ENCODE peak calls at places on chromosomes 3 and 15, in seven cellular contexts. One of them, this sample, is unnamed.

GRCh38 chr3:142993958-142994442 is 7.4 kb upstream of the U2SURP start:
- DNase-seq in HEK293T: peak
- DNase-seq in HCT116: peak
- DNase-seq in HepG2: peak
- DNase-seq in H1: peak
- DNase-seq in GM12878: no peak
- DNase-seq in K562: peak
- DNase-seq in this sample: peak

GRCh38 chr3:32406481-32407408 is 15.1 kb downstream of the CMTM7 start:
- DNase-seq in HEK293T: no peak
- DNase-seq in HCT116: no peak
- DNase-seq in HepG2: no peak
- DNase-seq in H1: no peak
- DNase-seq in GM12878: no peak
- DNase-seq in K562: no peak
- DNase-seq in this sample: no peak

GRCh38 chr3:127629462-127630403 is 748 bp downstream of the PODXL2 start:
- DNase-seq in HEK293T: peak
- DNase-seq in HCT116: no peak
- DNase-seq in HepG2: no peak
- DNase-seq in H1: no peak
- DNase-seq in GM12878: no peak
- DNase-seq in K562: peak
- DNase-seq in this sample: no peak

GRCh38 chr3:15324335-15324734 is 8.1 kb downstream of the SH3BP5 start:
- DNase-seq in HEK293T: no peak
- DNase-seq in HCT116: no peak
- DNase-seq in HepG2: no peak
- DNase-seq in H1: no peak
- DNase-seq in GM12878: no peak
- DNase-seq in K562: no peak
- DNase-seq in this sample: no peak

GRCh38 chr3:36373084-36373483 is 7.2 kb upstream of the STAC start:
- DNase-seq in HEK293T: no peak
- DNase-seq in HCT116: no peak
- DNase-seq in HepG2: no peak
- DNase-seq in H1: no peak
- DNase-seq in GM12878: no peak
- DNase-seq in K562: no peak
- DNase-seq in this sample: no peak

GRCh38 chr3:119330181-119330580 is 36.0 kb downstream of the ARHGAP31 start:
- DNase-seq in HEK293T: no peak
- DNase-seq in HCT116: no peak
- DNase-seq in HepG2: no peak
- DNase-seq in H1: no peak
- DNase-seq in GM12878: no peak
- DNase-seq in K562: no peak
- DNase-seq in this sample: no peak

GRCh38 chr3:196868297-196868661 is 559 bp downstream of the SENP5 start:
- DNase-seq in HEK293T: peak
- DNase-seq in HCT116: no peak
- DNase-seq in HepG2: peak
- DNase-seq in H1: no peak
- DNase-seq in GM12878: no peak
- DNase-seq in K562: peak
- DNase-seq in this sample: peak

GRCh38 chr3:143677420-143677819 is 170.8 kb downstream of the SLC9A9 start:
- DNase-seq in HEK293T: no peak
- DNase-seq in HCT116: no peak
- DNase-seq in HepG2: no peak
- DNase-seq in H1: no peak
- DNase-seq in GM12878: no peak
- DNase-seq in K562: no peak
- DNase-seq in this sample: no peak

GRCh38 chr15:28098766-28099554 is at the start of gene OCA2:
- DNase-seq in HEK293T: peak
- DNase-seq in HCT116: no peak
- DNase-seq in HepG2: peak
- DNase-seq in H1: peak
- DNase-seq in GM12878: no peak
- DNase-seq in K562: peak
- DNase-seq in this sample: peak

GRCh38 chr3:13053915-13054704 is 19.1 kb downstream of the IQSEC1 start:
- DNase-seq in HEK293T: no peak
- DNase-seq in HCT116: no peak
- DNase-seq in HepG2: no peak
- DNase-seq in H1: no peak
- DNase-seq in GM12878: no peak
- DNase-seq in K562: no peak
- DNase-seq in this sample: no peak

GRCh38 chr3:33940736-33941135 is 142.3 kb downstream of the PDCD6IP start:
- DNase-seq in HEK293T: no peak
- DNase-seq in HCT116: no peak
- DNase-seq in HepG2: no peak
- DNase-seq in H1: no peak
- DNase-seq in GM12878: no peak
- DNase-seq in K562: no peak
- DNase-seq in this sample: no peak

GRCh38 chr15:41647269-41647668 is 12.9 kb upstream of the MGA start:
- DNase-seq in HEK293T: no peak
- DNase-seq in HCT116: no peak
- DNase-seq in HepG2: no peak
- DNase-seq in H1: no peak
- DNase-seq in GM12878: no peak
- DNase-seq in K562: no peak
- DNase-seq in this sample: no peak

GRCh38 chr3:22922317-22922716 is 280.8 kb upstream of the UBE2E2 start:
- DNase-seq in HEK293T: no peak
- DNase-seq in HCT116: no peak
- DNase-seq in HepG2: no peak
- DNase-seq in H1: no peak
- DNase-seq in GM12878: no peak
- DNase-seq in K562: no peak
- DNase-seq in this sample: no peak

GRCh38 chr3:140493271-140493670 is 184.6 kb upstream of the TRIM42 start:
- DNase-seq in HEK293T: no peak
- DNase-seq in HCT116: no peak
- DNase-seq in HepG2: no peak
- DNase-seq in H1: no peak
- DNase-seq in GM12878: no peak
- DNase-seq in K562: no peak
- DNase-seq in this sample: no peak

GRCh38 chr3:195003006-195003892 is 267.7 kb downstream of the XXYLT1 start:
- DNase-seq in HEK293T: no peak
- DNase-seq in HCT116: no peak
- DNase-seq in HepG2: no peak
- DNase-seq in H1: peak
- DNase-seq in GM12878: no peak
- DNase-seq in K562: no peak
- DNase-seq in this sample: no peak

DNA sequence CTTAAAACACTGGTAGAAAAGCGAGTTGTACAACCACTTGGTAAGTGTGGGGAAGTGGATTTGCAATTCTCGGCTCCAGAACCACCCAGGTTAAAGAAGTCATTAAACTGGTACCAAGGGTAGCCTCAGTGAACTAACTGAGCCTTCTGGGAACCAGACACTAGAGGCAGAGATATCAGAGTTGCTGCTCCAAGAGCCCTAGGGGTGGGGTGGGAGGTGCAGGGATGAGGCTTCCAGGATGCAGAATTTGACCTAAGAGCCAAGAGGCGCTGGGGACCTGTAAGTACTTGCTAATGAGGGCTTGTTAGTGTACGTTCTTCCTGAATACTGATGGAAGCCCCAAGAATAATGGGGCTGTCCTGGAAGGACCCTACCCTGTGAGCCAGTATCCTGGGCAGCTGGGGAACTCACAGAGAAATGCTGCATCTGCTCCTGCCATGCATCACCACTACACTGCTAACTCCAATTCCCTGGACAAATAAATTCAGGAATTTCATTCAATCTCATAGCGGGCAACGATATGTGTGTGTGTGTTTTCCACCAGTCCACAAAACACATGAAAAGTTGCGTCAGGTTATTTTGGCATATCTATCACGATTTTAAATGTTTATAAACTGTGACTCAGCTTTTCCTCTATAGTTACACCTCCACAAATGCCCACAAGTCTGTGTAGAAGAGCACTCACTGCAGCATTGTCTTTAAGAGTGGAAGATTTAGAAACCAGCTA is 23.8 kb downstream of the STIMATE start:
- DNase-seq in HEK293T: no peak
- DNase-seq in HCT116: no peak
- DNase-seq in HepG2: no peak
- DNase-seq in H1: no peak
- DNase-seq in GM12878: no peak
- DNase-seq in K562: peak
- DNase-seq in this sample: no peak
- TF ChIP-seq SP1 in HEK293T: no peak
- TF ChIP-seq SP1 in HCT116: no peak
- TF ChIP-seq SP1 in HepG2: no peak
- TF ChIP-seq SP1 in H1: no peak
- TF ChIP-seq SP1 in GM12878: no peak
- TF ChIP-seq SP1 in K562: no peak
- TF ChIP-seq SP1 in this sample: no peak

GRCh38 chr15:70917955-70918354 is 25.3 kb downstream of the LRRC49 start:
- DNase-seq in HEK293T: no peak
- DNase-seq in HCT116: no peak
- DNase-seq in HepG2: no peak
- DNase-seq in H1: no peak
- DNase-seq in GM12878: no peak
- DNase-seq in K562: no peak
- DNase-seq in this sample: no peak

GRCh38 chr15:70916531-70916930 is 23.9 kb downstream of the LRRC49 start:
- DNase-seq in HEK293T: no peak
- DNase-seq in HCT116: no peak
- DNase-seq in HepG2: no peak
- DNase-seq in H1: no peak
- DNase-seq in GM12878: no peak
- DNase-seq in K562: no peak
- DNase-seq in this sample: no peak

GRCh38 chr15:70921297-70921696 is 28.7 kb downstream of the LRRC49 start:
- DNase-seq in HEK293T: no peak
- DNase-seq in HCT116: no peak
- DNase-seq in HepG2: no peak
- DNase-seq in H1: no peak
- DNase-seq in GM12878: no peak
- DNase-seq in K562: no peak
- DNase-seq in this sample: no peak

GRCh38 chr15:70923311-70924080 is 30.9 kb downstream of the LRRC49 start:
- DNase-seq in HEK293T: no peak
- DNase-seq in HCT116: no peak
- DNase-seq in HepG2: no peak
- DNase-seq in H1: no peak
- DNase-seq in GM12878: no peak
- DNase-seq in K562: no peak
- DNase-seq in this sample: no peak

DNA sequence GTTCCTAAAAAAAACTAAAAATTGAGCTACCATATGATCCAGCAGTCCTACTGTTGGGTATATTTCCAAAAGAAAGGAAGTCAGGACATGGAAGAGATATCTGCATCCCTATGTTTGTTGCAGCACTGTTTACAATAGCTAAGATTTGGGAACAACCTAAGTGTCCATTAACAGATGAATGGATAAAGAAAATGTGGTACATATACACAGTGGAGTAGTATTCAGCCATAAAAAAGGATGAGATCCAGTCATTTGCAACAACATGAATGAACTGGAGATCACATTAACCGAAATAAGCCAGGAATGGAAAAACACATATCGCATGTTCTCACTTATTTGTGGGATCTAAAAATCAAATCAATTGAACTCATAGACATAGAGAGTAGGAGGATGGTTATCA is 29.5 kb downstream of the LRRC49 start:
- DNase-seq in HEK293T: no peak
- DNase-seq in HCT116: no peak
- DNase-seq in HepG2: no peak
- DNase-seq in H1: no peak
- DNase-seq in GM12878: no peak
- DNase-seq in K562: no peak
- DNase-seq in this sample: no peak
- TF ChIP-seq SP1 in HEK293T: no peak
- TF ChIP-seq SP1 in HCT116: no peak
- TF ChIP-seq SP1 in HepG2: no peak
- TF ChIP-seq SP1 in H1: no peak
- TF ChIP-seq SP1 in GM12878: no peak
- TF ChIP-seq SP1 in K562: no peak
- TF ChIP-seq SP1 in this sample: no peak

GRCh38 chr15:92097473-92098178 is 244.1 kb downstream of the SLCO3A1 start:
- DNase-seq in HEK293T: peak
- DNase-seq in HCT116: peak
- DNase-seq in HepG2: peak
- DNase-seq in H1: peak
- DNase-seq in GM12878: peak
- DNase-seq in K562: peak
- DNase-seq in this sample: peak
- TF ChIP-seq SP1 in HEK293T: no peak
- TF ChIP-seq SP1 in HCT116: no peak
- TF ChIP-seq SP1 in HepG2: no peak
- TF ChIP-seq SP1 in H1: no peak
- TF ChIP-seq SP1 in GM12878: no peak
- TF ChIP-seq SP1 in K562: no peak
- TF ChIP-seq SP1 in this sample: no peak

GRCh38 chr15:69748131-69748530 is 295.5 kb downstream of the RPLP1 start:
- DNase-seq in HEK293T: no peak
- DNase-seq in HCT116: no peak
- DNase-seq in HepG2: no peak
- DNase-seq in H1: no peak
- DNase-seq in GM12878: no peak
- DNase-seq in K562: no peak
- DNase-seq in this sample: no peak

GRCh38 chr15:69749274-69749673 is 296.7 kb downstream of the RPLP1 start:
- DNase-seq in HEK293T: no peak
- DNase-seq in HCT116: no peak
- DNase-seq in HepG2: no peak
- DNase-seq in H1: no peak
- DNase-seq in GM12878: no peak
- DNase-seq in K562: no peak
- DNase-seq in this sample: no peak

GRCh38 chr15:69748700-69749099 is 296.1 kb downstream of the RPLP1 start:
- DNase-seq in HEK293T: no peak
- DNase-seq in HCT116: no peak
- DNase-seq in HepG2: no peak
- DNase-seq in H1: no peak
- DNase-seq in GM12878: no peak
- DNase-seq in K562: no peak
- DNase-seq in this sample: no peak

GRCh38 chr15:69744421-69745162 is 292.0 kb downstream of the RPLP1 start:
- DNase-seq in HEK293T: no peak
- DNase-seq in HCT116: no peak
- DNase-seq in HepG2: no peak
- DNase-seq in H1: no peak
- DNase-seq in GM12878: no peak
- DNase-seq in K562: no peak
- DNase-seq in this sample: no peak

GRCh38 chr15:69747193-69747592 is 294.6 kb downstream of the RPLP1 start:
- DNase-seq in HEK293T: no peak
- DNase-seq in HCT116: no peak
- DNase-seq in HepG2: no peak
- DNase-seq in H1: no peak
- DNase-seq in GM12878: no peak
- DNase-seq in K562: no peak
- DNase-seq in this sample: no peak
- TF ChIP-seq SP1 in HEK293T: no peak
- TF ChIP-seq SP1 in HCT116: no peak
- TF ChIP-seq SP1 in HepG2: no peak
- TF ChIP-seq SP1 in H1: no peak
- TF ChIP-seq SP1 in GM12878: no peak
- TF ChIP-seq SP1 in K562: no peak
- TF ChIP-seq SP1 in this sample: no peak

GRCh38 chr3:55166577-55167555 is 239.0 kb upstream of the LRTM1 start:
- DNase-seq in HEK293T: no peak
- DNase-seq in HCT116: no peak
- DNase-seq in HepG2: no peak
- DNase-seq in H1: no peak
- DNase-seq in GM12878: peak
- DNase-seq in K562: no peak
- DNase-seq in this sample: no peak
- TF ChIP-seq SP1 in HEK293T: no peak
- TF ChIP-seq SP1 in HCT116: no peak
- TF ChIP-seq SP1 in HepG2: no peak
- TF ChIP-seq SP1 in H1: no peak
- TF ChIP-seq SP1 in GM12878: no peak
- TF ChIP-seq SP1 in K562: no peak
- TF ChIP-seq SP1 in this sample: no peak